ENCODE peak calls at places on chromosomes 11 and 22, in eight cellular contexts. N is HS-27A; A is osteocyte; D is heart left ventricle; G is cardiac muscle cell; U is activated CD8-positive, alpha-beta memory T cell treated with anti-CD3 and anti-CD28 coated beads, Interleukin-2, amount 50 U/mL, for 4 hours; Y is activated CD4-positive, alpha-beta T cell treated with anti-CD3 and anti-CD28 coated beads, Interleukin-2, amount 10 ng/mL, durations not matched to agents 7 days and 5 days; F is EH. T is an unnamed sample.
A peak's percentile ranks its signal among the peaks of the same experiment; 100 is the strongest.

GRCh38 chr11:97140885-97141494 is 751.2 kb downstream of the JRKL start:
- DNase-seq in D (no peak), A (no peak), N (no peak), F (no peak), Y (no peak), G (peak; percentile 35), U (no peak), T (no peak)

GRCh38 chr22:25362215-25362882 is 142.9 kb downstream of the CRYBB2 start:
- DNase-seq in A (no peak), U (peak; percentile 71), G (peak; percentile 54), Y (peak; percentile 74), N (peak; percentile 7), F (peak; percentile 58), D (peak; percentile 84), T (peak; percentile 81)

GRCh38 chr11:3920148-3920852 is 64.8 kb downstream of the STIM1 start:
- DNase-seq in Y (peak; percentile 76), A (no peak), F (peak; percentile 84), N (peak; percentile 79), D (no peak), U (peak; percentile 78), G (peak; percentile 82), T (peak; percentile 81)

GRCh38 chr22:19289475-19290161 is 1.9 kb downstream of the CLTCL1 start:
- DNase-seq in N (no peak), D (no peak), A (no peak), U (no peak), G (peak; percentile 79), F (peak; percentile 76), Y (no peak), T (peak; percentile 30)

GRCh38 chr11:125338886-125339811 is 156.9 kb downstream of the FEZ1 start:
- DNase-seq in Y (no peak), N (no peak), D (no peak), G (peak; percentile 80), A (no peak), F (peak; percentile 22), U (no peak), T (no peak)

GRCh38 chr11:2268911-2269600 is 1.3 kb downstream of the ASCL2 start:
- DNase-seq in N (no peak), G (peak; percentile 52), D (peak; percentile 82), A (no peak), Y (peak; percentile 47), U (peak; percentile 87), F (no peak), T (peak; percentile 45)

GRCh38 chr11:93464938-93465337 is 78.3 kb downstream of the SMCO4 start:
- DNase-seq in G (no peak), Y (no peak), F (no peak), U (no peak), N (no peak), D (no peak), A (no peak), T (no peak)

GRCh38 chr22:37032134-37032534 is 12.6 kb downstream of the MPST start:
- DNase-seq in U (no peak), Y (no peak), N (no peak), F (no peak), G (no peak), A (no peak), D (no peak), T (no peak)

GRCh38 chr22:44130076-44130711 is 50.5 kb upstream of the PARVG start:
- DNase-seq in A (no peak), U (no peak), N (no peak), F (no peak), D (peak; percentile 25), G (no peak), Y (no peak), T (peak; percentile 25)

GRCh38 chr11:47248304-47248663 is 330 bp downstream of the ACP2 start:
- DNase-seq in Y (no peak), F (peak; percentile 50), D (no peak), G (no peak), A (no peak), U (no peak), N (no peak), T (no peak)

GRCh38 chr22:22936190-22936914 is 48.7 kb downstream of the IGLL5 start:
- DNase-seq in A (no peak), N (no peak), F (no peak), U (no peak), D (no peak), Y (no peak), G (no peak), T (no peak)

GRCh38 chr22:26245001-26245400 is 75.7 kb downstream of the SEZ6L start:
- DNase-seq in Y (no peak), U (no peak), A (no peak), N (no peak), D (no peak), F (no peak), G (no peak), T (no peak)

GRCh38 chr22:47515384-47516125 is 753.1 kb downstream of the TBC1D22A start:
- DNase-seq in U (no peak), Y (no peak), F (no peak), A (no peak), D (no peak), N (no peak), G (no peak), T (no peak)

GRCh38 chr22:19270873-19271272 is 20.6 kb downstream of the CLTCL1 start:
- DNase-seq in Y (no peak), F (no peak), N (no peak), A (peak; percentile 8), G (no peak), U (no peak), D (no peak), T (no peak)

GRCh38 chr11:117819096-117820040 is 5.2 kb downstream of the FXYD2 start:
- DNase-seq in A (no peak), N (no peak), D (peak; percentile 80), F (peak; percentile 56), G (peak; percentile 85), U (no peak), Y (no peak), T (no peak)

GRCh38 chr11:74744277-74744676 is 4.4 kb upstream of the RNF169 start:
- DNase-seq in F (peak; percentile 42), N (no peak), D (no peak), Y (no peak), A (no peak), G (no peak), U (no peak), T (peak; percentile 16)

GRCh38 chr22:19612866-19613572 is 88.8 kb upstream of the CLDN5 start:
- DNase-seq in A (no peak), F (no peak), N (no peak), Y (no peak), U (no peak), D (no peak), G (no peak), T (no peak)

GRCh38 chr22:37827056-37827455 is 3.9 kb downstream of the GALR3 start:
- DNase-seq in A (no peak), U (no peak), N (no peak), G (peak; percentile 57), Y (no peak), D (no peak), F (no peak), T (no peak)

GRCh38 chr11:2999464-2999998 is 7.4 kb upstream of the NAP1L4 start:
- DNase-seq in A (no peak), F (no peak), G (no peak), Y (no peak), D (no peak), U (no peak), N (no peak), T (no peak)

GRCh38 chr11:112296044-112296443 is 35.4 kb upstream of the PLET1 start:
- DNase-seq in G (no peak), N (no peak), U (no peak), D (no peak), A (no peak), Y (no peak), F (no peak), T (no peak)

GRCh38 chr11:73379189-73379880 is 3.1 kb downstream of the RELT start:
- DNase-seq in U (no peak), Y (no peak), G (no peak), D (no peak), A (no peak), F (no peak), N (no peak), T (no peak)

GRCh38 chr11:94545641-94546470 is 2.1 kb downstream of the FUT4 start:
- DNase-seq in U (no peak), G (no peak), A (no peak), D (no peak), F (no peak), Y (no peak), N (no peak), T (no peak)

GRCh38 chr11:12282676-12283075 is 94.7 kb upstream of the PARVA start:
- DNase-seq in A (no peak), F (no peak), U (no peak), Y (no peak), D (no peak), G (no peak), N (no peak), T (no peak)

GRCh38 chr22:20159088-20159487 is 8.2 kb upstream of the CCDC188 start:
- DNase-seq in N (no peak), F (no peak), U (no peak), D (no peak), Y (no peak), A (no peak), G (no peak), T (no peak)

GRCh38 chr11:95095858-95096587 is 6.4 kb downstream of the ENDOD1 start:
- DNase-seq in G (peak; percentile 49), N (peak; percentile 33), U (no peak), F (peak; percentile 63), D (no peak), Y (no peak), A (no peak), T (peak; percentile 4)

GRCh38 chr22:38429460-38430128 is 25.4 kb downstream of the KCNJ4 start:
- DNase-seq in Y (no peak), G (peak; percentile 8), A (no peak), D (no peak), F (no peak), N (no peak), U (no peak), T (no peak)

GRCh38 chr22:30270841-30271240 is 4.2 kb upstream of the OSM start:
- DNase-seq in U (no peak), Y (no peak), A (no peak), D (peak; percentile 89), G (peak; percentile 88), N (no peak), F (peak; percentile 71), T (no peak)

GRCh38 chr11:17609536-17610401 is 62.7 kb downstream of the OTOG start:
- DNase-seq in Y (peak; percentile 3), G (no peak), N (no peak), D (no peak), A (peak; percentile 80), F (no peak), U (no peak), T (peak; percentile 13)

T was measured in activated CD8-positive, alpha-beta T cell treated with anti-CD3 and anti-CD28 coated beads, Interleukin-2, amount 10 ng/mL, durations not matched to agents 7 days and 5 days.